ENCODE peak calls at places on chromosomes 1 and 21, in nine cellular contexts. One of them, this sample, is unnamed.
A peak's percentile ranks its signal among the peaks of the same experiment; 100 is the strongest.

GRCh38 chr21:10272216-10272615 is 249.2 kb upstream of the TPTE start:
- DNase-seq in ACHN: no peak
- DNase-seq in AG08396: no peak
- DNase-seq in HTR-8/SVneo: no peak
- DNase-seq in RCC 7860: peak; percentile 45
- DNase-seq in activated T-helper 1 cell treated with anti-CD3 and anti-CD28 coated beads, Interleukin-12 subunit alpha, Interleukin-12 subunit beta, Interleukin-2, Interleukin-4 antibody, amounts not matched to agents 30 ng/mL and 10 ng/mL and 1 ng/mL, durations not matched to agents 14 hours and 24 hours and 36 hours: no peak
- DNase-seq in HEK293T: no peak
- DNase-seq in stimulated activated CD4-positive, alpha-beta T cell treated with anti-CD3 and anti-CD28 coated beads, Interleukin-15, amount 100 ng/mL, for 1 hour: no peak
- DNase-seq in left lobe of liver: peak; percentile 11
- DNase-seq in this sample: peak; percentile 53

GRCh38 chr1:201597551-201598230 is 58.8 kb downstream of the NAV1 start:
- DNase-seq in activated T-helper 1 cell treated with anti-CD3 and anti-CD28 coated beads, Interleukin-12 subunit alpha, Interleukin-12 subunit beta, Interleukin-2, Interleukin-4 antibody, amounts not matched to agents 30 ng/mL and 10 ng/mL and 1 ng/mL, durations not matched to agents 14 hours and 24 hours and 36 hours: no peak
- DNase-seq in HTR-8/SVneo: no peak
- DNase-seq in left lobe of liver: no peak
- DNase-seq in AG08396: no peak
- DNase-seq in HEK293T: no peak
- DNase-seq in RCC 7860: no peak
- DNase-seq in ACHN: no peak
- DNase-seq in stimulated activated CD4-positive, alpha-beta T cell treated with anti-CD3 and anti-CD28 coated beads, Interleukin-15, amount 100 ng/mL, for 1 hour: no peak
- DNase-seq in this sample: no peak

GRCh38 chr1:5980314-5981008 is 11.8 kb downstream of the NPHP4 start:
- DNase-seq in HTR-8/SVneo: no peak
- DNase-seq in activated T-helper 1 cell treated with anti-CD3 and anti-CD28 coated beads, Interleukin-12 subunit alpha, Interleukin-12 subunit beta, Interleukin-2, Interleukin-4 antibody, amounts not matched to agents 30 ng/mL and 10 ng/mL and 1 ng/mL, durations not matched to agents 14 hours and 24 hours and 36 hours: no peak
- DNase-seq in left lobe of liver: no peak
- DNase-seq in AG08396: peak; percentile 38
- DNase-seq in ACHN: peak; percentile 25
- DNase-seq in RCC 7860: peak; percentile 20
- DNase-seq in HEK293T: peak; percentile 71
- DNase-seq in stimulated activated CD4-positive, alpha-beta T cell treated with anti-CD3 and anti-CD28 coated beads, Interleukin-15, amount 100 ng/mL, for 1 hour: no peak
- DNase-seq in this sample: peak; percentile 97

GRCh38 chr1:242318140-242318539 is 206.4 kb downstream of the PLD5 start:
- DNase-seq in AG08396: no peak
- DNase-seq in HTR-8/SVneo: no peak
- DNase-seq in HEK293T: no peak
- DNase-seq in stimulated activated CD4-positive, alpha-beta T cell treated with anti-CD3 and anti-CD28 coated beads, Interleukin-15, amount 100 ng/mL, for 1 hour: no peak
- DNase-seq in RCC 7860: no peak
- DNase-seq in left lobe of liver: no peak
- DNase-seq in activated T-helper 1 cell treated with anti-CD3 and anti-CD28 coated beads, Interleukin-12 subunit alpha, Interleukin-12 subunit beta, Interleukin-2, Interleukin-4 antibody, amounts not matched to agents 30 ng/mL and 10 ng/mL and 1 ng/mL, durations not matched to agents 14 hours and 24 hours and 36 hours: no peak
- DNase-seq in ACHN: no peak
- DNase-seq in this sample: no peak

GRCh38 chr1:55381983-55382382 is 166.8 kb upstream of the USP24 start:
- DNase-seq in HEK293T: no peak
- DNase-seq in stimulated activated CD4-positive, alpha-beta T cell treated with anti-CD3 and anti-CD28 coated beads, Interleukin-15, amount 100 ng/mL, for 1 hour: no peak
- DNase-seq in HTR-8/SVneo: no peak
- DNase-seq in activated T-helper 1 cell treated with anti-CD3 and anti-CD28 coated beads, Interleukin-12 subunit alpha, Interleukin-12 subunit beta, Interleukin-2, Interleukin-4 antibody, amounts not matched to agents 30 ng/mL and 10 ng/mL and 1 ng/mL, durations not matched to agents 14 hours and 24 hours and 36 hours: no peak
- DNase-seq in RCC 7860: no peak
- DNase-seq in left lobe of liver: no peak
- DNase-seq in AG08396: no peak
- DNase-seq in ACHN: no peak
- DNase-seq in this sample: no peak

GRCh38 chr1:55867444-55867843 is 652.3 kb upstream of the USP24 start:
- DNase-seq in RCC 7860: no peak
- DNase-seq in ACHN: no peak
- DNase-seq in AG08396: no peak
- DNase-seq in HTR-8/SVneo: no peak
- DNase-seq in left lobe of liver: no peak
- DNase-seq in HEK293T: no peak
- DNase-seq in stimulated activated CD4-positive, alpha-beta T cell treated with anti-CD3 and anti-CD28 coated beads, Interleukin-15, amount 100 ng/mL, for 1 hour: no peak
- DNase-seq in activated T-helper 1 cell treated with anti-CD3 and anti-CD28 coated beads, Interleukin-12 subunit alpha, Interleukin-12 subunit beta, Interleukin-2, Interleukin-4 antibody, amounts not matched to agents 30 ng/mL and 10 ng/mL and 1 ng/mL, durations not matched to agents 14 hours and 24 hours and 36 hours: no peak
- DNase-seq in this sample: no peak

GRCh38 chr1:26540346-26540745 is 10.8 kb downstream of the RPS6KA1 start:
- DNase-seq in activated T-helper 1 cell treated with anti-CD3 and anti-CD28 coated beads, Interleukin-12 subunit alpha, Interleukin-12 subunit beta, Interleukin-2, Interleukin-4 antibody, amounts not matched to agents 30 ng/mL and 10 ng/mL and 1 ng/mL, durations not matched to agents 14 hours and 24 hours and 36 hours: peak; percentile 29
- DNase-seq in ACHN: no peak
- DNase-seq in AG08396: no peak
- DNase-seq in HEK293T: no peak
- DNase-seq in HTR-8/SVneo: no peak
- DNase-seq in stimulated activated CD4-positive, alpha-beta T cell treated with anti-CD3 and anti-CD28 coated beads, Interleukin-15, amount 100 ng/mL, for 1 hour: no peak
- DNase-seq in RCC 7860: no peak
- DNase-seq in left lobe of liver: no peak
- DNase-seq in this sample: no peak

GRCh38 chr21:34836103-34836932 is 167.5 kb downstream of the CLIC6 start:
- DNase-seq in RCC 7860: peak; percentile 98
- DNase-seq in ACHN: peak; percentile 84
- DNase-seq in stimulated activated CD4-positive, alpha-beta T cell treated with anti-CD3 and anti-CD28 coated beads, Interleukin-15, amount 100 ng/mL, for 1 hour: no peak
- DNase-seq in HTR-8/SVneo: peak; percentile 38
- DNase-seq in activated T-helper 1 cell treated with anti-CD3 and anti-CD28 coated beads, Interleukin-12 subunit alpha, Interleukin-12 subunit beta, Interleukin-2, Interleukin-4 antibody, amounts not matched to agents 30 ng/mL and 10 ng/mL and 1 ng/mL, durations not matched to agents 14 hours and 24 hours and 36 hours: no peak
- DNase-seq in AG08396: peak; percentile 90
- DNase-seq in left lobe of liver: peak; percentile 88
- DNase-seq in HEK293T: no peak
- DNase-seq in this sample: no peak

GRCh38 chr1:182721525-182721924 is 37.1 kb upstream of the RGS8 start:
- DNase-seq in left lobe of liver: no peak
- DNase-seq in HTR-8/SVneo: no peak
- DNase-seq in HEK293T: no peak
- DNase-seq in AG08396: no peak
- DNase-seq in activated T-helper 1 cell treated with anti-CD3 and anti-CD28 coated beads, Interleukin-12 subunit alpha, Interleukin-12 subunit beta, Interleukin-2, Interleukin-4 antibody, amounts not matched to agents 30 ng/mL and 10 ng/mL and 1 ng/mL, durations not matched to agents 14 hours and 24 hours and 36 hours: no peak
- DNase-seq in ACHN: no peak
- DNase-seq in stimulated activated CD4-positive, alpha-beta T cell treated with anti-CD3 and anti-CD28 coated beads, Interleukin-15, amount 100 ng/mL, for 1 hour: no peak
- DNase-seq in RCC 7860: no peak
- DNase-seq in this sample: no peak

GRCh38 chr1:170765712-170766330 is 101.9 kb downstream of the PRRX1 start:
- DNase-seq in AG08396: peak; percentile 38
- DNase-seq in ACHN: peak; percentile 13
- DNase-seq in stimulated activated CD4-positive, alpha-beta T cell treated with anti-CD3 and anti-CD28 coated beads, Interleukin-15, amount 100 ng/mL, for 1 hour: no peak
- DNase-seq in activated T-helper 1 cell treated with anti-CD3 and anti-CD28 coated beads, Interleukin-12 subunit alpha, Interleukin-12 subunit beta, Interleukin-2, Interleukin-4 antibody, amounts not matched to agents 30 ng/mL and 10 ng/mL and 1 ng/mL, durations not matched to agents 14 hours and 24 hours and 36 hours: no peak
- DNase-seq in HTR-8/SVneo: no peak
- DNase-seq in left lobe of liver: no peak
- DNase-seq in HEK293T: peak; percentile 28
- DNase-seq in RCC 7860: no peak
- DNase-seq in this sample: peak; percentile 11

GRCh38 chr1:32501865-32502264 is 37.0 kb downstream of the ZBTB8B start:
- DNase-seq in stimulated activated CD4-positive, alpha-beta T cell treated with anti-CD3 and anti-CD28 coated beads, Interleukin-15, amount 100 ng/mL, for 1 hour: no peak
- DNase-seq in RCC 7860: no peak
- DNase-seq in AG08396: no peak
- DNase-seq in ACHN: no peak
- DNase-seq in activated T-helper 1 cell treated with anti-CD3 and anti-CD28 coated beads, Interleukin-12 subunit alpha, Interleukin-12 subunit beta, Interleukin-2, Interleukin-4 antibody, amounts not matched to agents 30 ng/mL and 10 ng/mL and 1 ng/mL, durations not matched to agents 14 hours and 24 hours and 36 hours: no peak
- DNase-seq in HTR-8/SVneo: no peak
- DNase-seq in left lobe of liver: no peak
- DNase-seq in HEK293T: no peak
- DNase-seq in this sample: no peak

GRCh38 chr1:33220701-33221384 is 35.4 kb upstream of the ZNF362 start:
- DNase-seq in ACHN: no peak
- DNase-seq in HEK293T: peak; percentile 8
- DNase-seq in HTR-8/SVneo: peak; percentile 79
- DNase-seq in RCC 7860: no peak
- DNase-seq in AG08396: no peak
- DNase-seq in left lobe of liver: no peak
- DNase-seq in stimulated activated CD4-positive, alpha-beta T cell treated with anti-CD3 and anti-CD28 coated beads, Interleukin-15, amount 100 ng/mL, for 1 hour: no peak
- DNase-seq in activated T-helper 1 cell treated with anti-CD3 and anti-CD28 coated beads, Interleukin-12 subunit alpha, Interleukin-12 subunit beta, Interleukin-2, Interleukin-4 antibody, amounts not matched to agents 30 ng/mL and 10 ng/mL and 1 ng/mL, durations not matched to agents 14 hours and 24 hours and 36 hours: no peak
- DNase-seq in this sample: peak; percentile 73

GRCh38 chr21:32456497-32456918 is 44.0 kb downstream of the EVA1C start:
- DNase-seq in ACHN: no peak
- DNase-seq in activated T-helper 1 cell treated with anti-CD3 and anti-CD28 coated beads, Interleukin-12 subunit alpha, Interleukin-12 subunit beta, Interleukin-2, Interleukin-4 antibody, amounts not matched to agents 30 ng/mL and 10 ng/mL and 1 ng/mL, durations not matched to agents 14 hours and 24 hours and 36 hours: no peak
- DNase-seq in AG08396: peak; percentile 61
- DNase-seq in RCC 7860: no peak
- DNase-seq in HEK293T: no peak
- DNase-seq in left lobe of liver: no peak
- DNase-seq in stimulated activated CD4-positive, alpha-beta T cell treated with anti-CD3 and anti-CD28 coated beads, Interleukin-15, amount 100 ng/mL, for 1 hour: no peak
- DNase-seq in HTR-8/SVneo: no peak
- DNase-seq in this sample: no peak

GRCh38 chr1:198620951-198621824 is 17.7 kb upstream of the PTPRC start:
- DNase-seq in HTR-8/SVneo: no peak
- DNase-seq in RCC 7860: no peak
- DNase-seq in AG08396: no peak
- DNase-seq in left lobe of liver: no peak
- DNase-seq in stimulated activated CD4-positive, alpha-beta T cell treated with anti-CD3 and anti-CD28 coated beads, Interleukin-15, amount 100 ng/mL, for 1 hour: peak; percentile 41
- DNase-seq in ACHN: no peak
- DNase-seq in HEK293T: no peak
- DNase-seq in activated T-helper 1 cell treated with anti-CD3 and anti-CD28 coated beads, Interleukin-12 subunit alpha, Interleukin-12 subunit beta, Interleukin-2, Interleukin-4 antibody, amounts not matched to agents 30 ng/mL and 10 ng/mL and 1 ng/mL, durations not matched to agents 14 hours and 24 hours and 36 hours: peak; percentile 66
- DNase-seq in this sample: no peak

GRCh38 chr1:54161495-54162168 is 8.8 kb upstream of the CDCP2 start:
- DNase-seq in activated T-helper 1 cell treated with anti-CD3 and anti-CD28 coated beads, Interleukin-12 subunit alpha, Interleukin-12 subunit beta, Interleukin-2, Interleukin-4 antibody, amounts not matched to agents 30 ng/mL and 10 ng/mL and 1 ng/mL, durations not matched to agents 14 hours and 24 hours and 36 hours: no peak
- DNase-seq in left lobe of liver: no peak
- DNase-seq in HTR-8/SVneo: no peak
- DNase-seq in AG08396: no peak
- DNase-seq in stimulated activated CD4-positive, alpha-beta T cell treated with anti-CD3 and anti-CD28 coated beads, Interleukin-15, amount 100 ng/mL, for 1 hour: no peak
- DNase-seq in HEK293T: no peak
- DNase-seq in RCC 7860: no peak
- DNase-seq in ACHN: no peak
- DNase-seq in this sample: no peak

GRCh38 chr1:220892086-220892376 is 12.8 kb downstream of the HLX start:
- DNase-seq in AG08396: no peak
- DNase-seq in activated T-helper 1 cell treated with anti-CD3 and anti-CD28 coated beads, Interleukin-12 subunit alpha, Interleukin-12 subunit beta, Interleukin-2, Interleukin-4 antibody, amounts not matched to agents 30 ng/mL and 10 ng/mL and 1 ng/mL, durations not matched to agents 14 hours and 24 hours and 36 hours: no peak
- DNase-seq in HTR-8/SVneo: no peak
- DNase-seq in stimulated activated CD4-positive, alpha-beta T cell treated with anti-CD3 and anti-CD28 coated beads, Interleukin-15, amount 100 ng/mL, for 1 hour: no peak
- DNase-seq in RCC 7860: no peak
- DNase-seq in HEK293T: no peak
- DNase-seq in ACHN: no peak
- DNase-seq in left lobe of liver: no peak
- DNase-seq in this sample: no peak

GRCh38 chr21:44337941-44338895 is 972 bp downstream of the CFAP410 start:
- DNase-seq in RCC 7860: peak; percentile 25
- DNase-seq in HEK293T: peak; percentile 66
- DNase-seq in activated T-helper 1 cell treated with anti-CD3 and anti-CD28 coated beads, Interleukin-12 subunit alpha, Interleukin-12 subunit beta, Interleukin-2, Interleukin-4 antibody, amounts not matched to agents 30 ng/mL and 10 ng/mL and 1 ng/mL, durations not matched to agents 14 hours and 24 hours and 36 hours: peak; percentile 14
- DNase-seq in HTR-8/SVneo: peak; percentile 65
- DNase-seq in AG08396: peak; percentile 67
- DNase-seq in ACHN: peak; percentile 44
- DNase-seq in left lobe of liver: peak; percentile 75
- DNase-seq in stimulated activated CD4-positive, alpha-beta T cell treated with anti-CD3 and anti-CD28 coated beads, Interleukin-15, amount 100 ng/mL, for 1 hour: peak; percentile 32
- DNase-seq in this sample: peak; percentile 80

GRCh38 chr1:59892836-59893811 is 33.4 kb downstream of the CYP2J2 start:
- DNase-seq in RCC 7860: no peak
- DNase-seq in left lobe of liver: no peak
- DNase-seq in HEK293T: no peak
- DNase-seq in stimulated activated CD4-positive, alpha-beta T cell treated with anti-CD3 and anti-CD28 coated beads, Interleukin-15, amount 100 ng/mL, for 1 hour: no peak
- DNase-seq in activated T-helper 1 cell treated with anti-CD3 and anti-CD28 coated beads, Interleukin-12 subunit alpha, Interleukin-12 subunit beta, Interleukin-2, Interleukin-4 antibody, amounts not matched to agents 30 ng/mL and 10 ng/mL and 1 ng/mL, durations not matched to agents 14 hours and 24 hours and 36 hours: no peak
- DNase-seq in HTR-8/SVneo: no peak
- DNase-seq in ACHN: no peak
- DNase-seq in AG08396: no peak
- DNase-seq in this sample: peak; percentile 9

GRCh38 chr1:154714638-154715037 is 106.7 kb upstream of the ADAR start:
- DNase-seq in left lobe of liver: no peak
- DNase-seq in stimulated activated CD4-positive, alpha-beta T cell treated with anti-CD3 and anti-CD28 coated beads, Interleukin-15, amount 100 ng/mL, for 1 hour: no peak
- DNase-seq in AG08396: no peak
- DNase-seq in HTR-8/SVneo: peak; percentile 25
- DNase-seq in ACHN: peak; percentile 35
- DNase-seq in activated T-helper 1 cell treated with anti-CD3 and anti-CD28 coated beads, Interleukin-12 subunit alpha, Interleukin-12 subunit beta, Interleukin-2, Interleukin-4 antibody, amounts not matched to agents 30 ng/mL and 10 ng/mL and 1 ng/mL, durations not matched to agents 14 hours and 24 hours and 36 hours: no peak
- DNase-seq in HEK293T: peak; percentile 27
- DNase-seq in RCC 7860: no peak
- DNase-seq in this sample: peak; percentile 59

GRCh38 chr1:201889092-201889968 is 632 bp downstream of the SHISA4 start:
- DNase-seq in ACHN: no peak
- DNase-seq in RCC 7860: no peak
- DNase-seq in HEK293T: no peak
- DNase-seq in left lobe of liver: no peak
- DNase-seq in AG08396: peak; percentile 25
- DNase-seq in stimulated activated CD4-positive, alpha-beta T cell treated with anti-CD3 and anti-CD28 coated beads, Interleukin-15, amount 100 ng/mL, for 1 hour: no peak
- DNase-seq in activated T-helper 1 cell treated with anti-CD3 and anti-CD28 coated beads, Interleukin-12 subunit alpha, Interleukin-12 subunit beta, Interleukin-2, Interleukin-4 antibody, amounts not matched to agents 30 ng/mL and 10 ng/mL and 1 ng/mL, durations not matched to agents 14 hours and 24 hours and 36 hours: no peak
- DNase-seq in HTR-8/SVneo: no peak
- DNase-seq in this sample: no peak

GRCh38 chr1:197198911-197199310 is 52.4 kb upstream of the ASPM start:
- DNase-seq in left lobe of liver: no peak
- DNase-seq in HTR-8/SVneo: no peak
- DNase-seq in AG08396: no peak
- DNase-seq in activated T-helper 1 cell treated with anti-CD3 and anti-CD28 coated beads, Interleukin-12 subunit alpha, Interleukin-12 subunit beta, Interleukin-2, Interleukin-4 antibody, amounts not matched to agents 30 ng/mL and 10 ng/mL and 1 ng/mL, durations not matched to agents 14 hours and 24 hours and 36 hours: no peak
- DNase-seq in RCC 7860: no peak
- DNase-seq in ACHN: no peak
- DNase-seq in stimulated activated CD4-positive, alpha-beta T cell treated with anti-CD3 and anti-CD28 coated beads, Interleukin-15, amount 100 ng/mL, for 1 hour: no peak
- DNase-seq in HEK293T: no peak
- DNase-seq in this sample: no peak

GRCh38 chr1:156081174-156082110 is 823 bp downstream of the MEX3A start:
- DNase-seq in AG08396: peak; percentile 54
- DNase-seq in ACHN: no peak
- DNase-seq in HTR-8/SVneo: peak; percentile 27
- DNase-seq in stimulated activated CD4-positive, alpha-beta T cell treated with anti-CD3 and anti-CD28 coated beads, Interleukin-15, amount 100 ng/mL, for 1 hour: no peak
- DNase-seq in left lobe of liver: no peak
- DNase-seq in RCC 7860: no peak
- DNase-seq in HEK293T: no peak
- DNase-seq in activated T-helper 1 cell treated with anti-CD3 and anti-CD28 coated beads, Interleukin-12 subunit alpha, Interleukin-12 subunit beta, Interleukin-2, Interleukin-4 antibody, amounts not matched to agents 30 ng/mL and 10 ng/mL and 1 ng/mL, durations not matched to agents 14 hours and 24 hours and 36 hours: no peak
- DNase-seq in this sample: peak; percentile 69

GRCh38 chr21:14766241-14766640 is 220.1 kb upstream of the SAMSN1 start:
- DNase-seq in RCC 7860: no peak
- DNase-seq in left lobe of liver: no peak
- DNase-seq in HEK293T: no peak
- DNase-seq in stimulated activated CD4-positive, alpha-beta T cell treated with anti-CD3 and anti-CD28 coated beads, Interleukin-15, amount 100 ng/mL, for 1 hour: no peak
- DNase-seq in activated T-helper 1 cell treated with anti-CD3 and anti-CD28 coated beads, Interleukin-12 subunit alpha, Interleukin-12 subunit beta, Interleukin-2, Interleukin-4 antibody, amounts not matched to agents 30 ng/mL and 10 ng/mL and 1 ng/mL, durations not matched to agents 14 hours and 24 hours and 36 hours: no peak
- DNase-seq in ACHN: no peak
- DNase-seq in AG08396: no peak
- DNase-seq in HTR-8/SVneo: no peak
- DNase-seq in this sample: peak; percentile 70

GRCh38 chr1:8536521-8536920 is 218.6 kb downstream of the SLC45A1 start:
- DNase-seq in HEK293T: no peak
- DNase-seq in RCC 7860: no peak
- DNase-seq in ACHN: no peak
- DNase-seq in AG08396: no peak
- DNase-seq in HTR-8/SVneo: no peak
- DNase-seq in left lobe of liver: no peak
- DNase-seq in activated T-helper 1 cell treated with anti-CD3 and anti-CD28 coated beads, Interleukin-12 subunit alpha, Interleukin-12 subunit beta, Interleukin-2, Interleukin-4 antibody, amounts not matched to agents 30 ng/mL and 10 ng/mL and 1 ng/mL, durations not matched to agents 14 hours and 24 hours and 36 hours: no peak
- DNase-seq in stimulated activated CD4-positive, alpha-beta T cell treated with anti-CD3 and anti-CD28 coated beads, Interleukin-15, amount 100 ng/mL, for 1 hour: no peak
- DNase-seq in this sample: no peak

GRCh38 chr1:108877324-108877812 is 583 bp downstream of the GPSM2 start:
- DNase-seq in HTR-8/SVneo: no peak
- DNase-seq in activated T-helper 1 cell treated with anti-CD3 and anti-CD28 coated beads, Interleukin-12 subunit alpha, Interleukin-12 subunit beta, Interleukin-2, Interleukin-4 antibody, amounts not matched to agents 30 ng/mL and 10 ng/mL and 1 ng/mL, durations not matched to agents 14 hours and 24 hours and 36 hours: no peak
- DNase-seq in stimulated activated CD4-positive, alpha-beta T cell treated with anti-CD3 and anti-CD28 coated beads, Interleukin-15, amount 100 ng/mL, for 1 hour: no peak
- DNase-seq in HEK293T: peak; percentile 34
- DNase-seq in ACHN: peak; percentile 48
- DNase-seq in RCC 7860: peak; percentile 16
- DNase-seq in AG08396: peak; percentile 38
- DNase-seq in left lobe of liver: no peak
- DNase-seq in this sample: peak; percentile 44

GRCh38 chr1:200445213-200445612 is 35.4 kb upstream of the ZNF281 start:
- DNase-seq in HTR-8/SVneo: peak; percentile 70
- DNase-seq in HEK293T: no peak
- DNase-seq in RCC 7860: peak; percentile 63
- DNase-seq in stimulated activated CD4-positive, alpha-beta T cell treated with anti-CD3 and anti-CD28 coated beads, Interleukin-15, amount 100 ng/mL, for 1 hour: no peak
- DNase-seq in ACHN: no peak
- DNase-seq in AG08396: no peak
- DNase-seq in activated T-helper 1 cell treated with anti-CD3 and anti-CD28 coated beads, Interleukin-12 subunit alpha, Interleukin-12 subunit beta, Interleukin-2, Interleukin-4 antibody, amounts not matched to agents 30 ng/mL and 10 ng/mL and 1 ng/mL, durations not matched to agents 14 hours and 24 hours and 36 hours: no peak
- DNase-seq in left lobe of liver: no peak
- DNase-seq in this sample: no peak

GRCh38 chr1:2355408-2356261 is 35.7 kb downstream of the MORN1 start:
- DNase-seq in ACHN: no peak
- DNase-seq in HEK293T: no peak
- DNase-seq in AG08396: no peak
- DNase-seq in left lobe of liver: no peak
- DNase-seq in stimulated activated CD4-positive, alpha-beta T cell treated with anti-CD3 and anti-CD28 coated beads, Interleukin-15, amount 100 ng/mL, for 1 hour: no peak
- DNase-seq in HTR-8/SVneo: no peak
- DNase-seq in activated T-helper 1 cell treated with anti-CD3 and anti-CD28 coated beads, Interleukin-12 subunit alpha, Interleukin-12 subunit beta, Interleukin-2, Interleukin-4 antibody, amounts not matched to agents 30 ng/mL and 10 ng/mL and 1 ng/mL, durations not matched to agents 14 hours and 24 hours and 36 hours: no peak
- DNase-seq in RCC 7860: no peak
- DNase-seq in this sample: no peak

GRCh38 chr1:234602334-234603220 is 7.4 kb downstream of the IRF2BP2 start:
- DNase-seq in AG08396: peak; percentile 86
- DNase-seq in activated T-helper 1 cell treated with anti-CD3 and anti-CD28 coated beads, Interleukin-12 subunit alpha, Interleukin-12 subunit beta, Interleukin-2, Interleukin-4 antibody, amounts not matched to agents 30 ng/mL and 10 ng/mL and 1 ng/mL, durations not matched to agents 14 hours and 24 hours and 36 hours: no peak
- DNase-seq in stimulated activated CD4-positive, alpha-beta T cell treated with anti-CD3 and anti-CD28 coated beads, Interleukin-15, amount 100 ng/mL, for 1 hour: no peak
- DNase-seq in RCC 7860: peak; percentile 95
- DNase-seq in ACHN: peak; percentile 96
- DNase-seq in HEK293T: no peak
- DNase-seq in HTR-8/SVneo: no peak
- DNase-seq in left lobe of liver: no peak
- DNase-seq in this sample: no peak

GRCh38 chr1:59163268-59164092 is 133.4 kb upstream of the FGGY start:
- DNase-seq in HEK293T: no peak
- DNase-seq in ACHN: no peak
- DNase-seq in AG08396: peak; percentile 57
- DNase-seq in HTR-8/SVneo: no peak
- DNase-seq in stimulated activated CD4-positive, alpha-beta T cell treated with anti-CD3 and anti-CD28 coated beads, Interleukin-15, amount 100 ng/mL, for 1 hour: no peak
- DNase-seq in RCC 7860: no peak
- DNase-seq in left lobe of liver: no peak
- DNase-seq in activated T-helper 1 cell treated with anti-CD3 and anti-CD28 coated beads, Interleukin-12 subunit alpha, Interleukin-12 subunit beta, Interleukin-2, Interleukin-4 antibody, amounts not matched to agents 30 ng/mL and 10 ng/mL and 1 ng/mL, durations not matched to agents 14 hours and 24 hours and 36 hours: no peak
- DNase-seq in this sample: no peak

GRCh38 chr1:24855474-24855873 is 74.6 kb downstream of the RUNX3 start:
- DNase-seq in activated T-helper 1 cell treated with anti-CD3 and anti-CD28 coated beads, Interleukin-12 subunit alpha, Interleukin-12 subunit beta, Interleukin-2, Interleukin-4 antibody, amounts not matched to agents 30 ng/mL and 10 ng/mL and 1 ng/mL, durations not matched to agents 14 hours and 24 hours and 36 hours: no peak
- DNase-seq in RCC 7860: no peak
- DNase-seq in HEK293T: no peak
- DNase-seq in AG08396: no peak
- DNase-seq in stimulated activated CD4-positive, alpha-beta T cell treated with anti-CD3 and anti-CD28 coated beads, Interleukin-15, amount 100 ng/mL, for 1 hour: no peak
- DNase-seq in HTR-8/SVneo: no peak
- DNase-seq in ACHN: no peak
- DNase-seq in left lobe of liver: peak; percentile 8
- DNase-seq in this sample: no peak

GRCh38 chr1:86905875-86906274 is 8.1 kb downstream of the SELENOF start:
- DNase-seq in HEK293T: no peak
- DNase-seq in activated T-helper 1 cell treated with anti-CD3 and anti-CD28 coated beads, Interleukin-12 subunit alpha, Interleukin-12 subunit beta, Interleukin-2, Interleukin-4 antibody, amounts not matched to agents 30 ng/mL and 10 ng/mL and 1 ng/mL, durations not matched to agents 14 hours and 24 hours and 36 hours: no peak
- DNase-seq in stimulated activated CD4-positive, alpha-beta T cell treated with anti-CD3 and anti-CD28 coated beads, Interleukin-15, amount 100 ng/mL, for 1 hour: no peak
- DNase-seq in ACHN: no peak
- DNase-seq in RCC 7860: no peak
- DNase-seq in HTR-8/SVneo: no peak
- DNase-seq in AG08396: no peak
- DNase-seq in left lobe of liver: no peak
- DNase-seq in this sample: no peak